ENCODE peak calls at places on chromosomes 13 and 19, in seven cellular contexts. G, P, J, H, F, M and X are unnamed samples.

GRCh38 chr13:71254384-71254783 is 612.6 kb downstream of the DACH1 start:
- DNase-seq in G (no peak), P (no peak), J (no peak), H (no peak), F (no peak), M (no peak), X (no peak)

GRCh38 chr13:114090476-114090875 is 41.9 kb downstream of the RASA3 start:
- DNase-seq in G (no peak), P (no peak), J (no peak), H (no peak), F (no peak), M (no peak), X (no peak)

GRCh38 chr13:94860981-94861407 is 148.6 kb upstream of the SOX21 start:
- DNase-seq in G (peak), P (peak), J (no peak), H (no peak), F (peak), M (no peak), X (no peak)

GRCh38 chr13:20425819-20426219 is 99.8 kb downstream of the CRYL1 start:
- DNase-seq in G (no peak), P (no peak), J (no peak), H (peak), F (no peak), M (peak), X (no peak)

GRCh38 chr13:46313441-46314257 is 73.4 kb downstream of the RUBCNL start:
- DNase-seq in G (no peak), P (no peak), J (no peak), H (no peak), F (no peak), M (no peak), X (no peak)

GRCh38 chr13:106104281-106104901 is 431.1 kb downstream of the EFNB2 start:
- DNase-seq in G (no peak), P (peak), J (peak), H (no peak), F (peak), M (no peak), X (no peak)

GRCh38 chr13:110867380-110867779 is 47.5 kb downstream of the ANKRD10 start:
- DNase-seq in G (no peak), P (no peak), J (no peak), H (no peak), F (no peak), M (no peak), X (no peak)

GRCh38 chr19:57830071-57830602 is at the start of gene ZNF587B:
- DNase-seq in G (no peak), P (peak), J (peak), H (peak), F (peak), M (no peak), X (no peak)

GRCh38 chr13:109541081-109541480 is 245.3 kb downstream of the IRS2 start:
- DNase-seq in G (no peak), P (no peak), J (no peak), H (no peak), F (no peak), M (no peak), X (no peak)

GRCh38 chr13:24606486-24607170 is 73.6 kb upstream of the ATP12A start:
- DNase-seq in G (no peak), P (no peak), J (no peak), H (no peak), F (no peak), M (no peak), X (no peak)

GRCh38 chr13:26941345-26942174 is 181.0 kb upstream of the GPR12 start:
- DNase-seq in G (no peak), P (peak), J (peak), H (peak), F (peak), M (no peak), X (no peak)

GRCh38 chr19:46903458-46903857 is 42.7 kb downstream of the ARHGAP35 start:
- DNase-seq in G (no peak), P (no peak), J (no peak), H (no peak), F (no peak), M (no peak), X (no peak)

GRCh38 chr19:45492627-45493470 is 4.0 kb downstream of the RTN2 start:
- DNase-seq in G (no peak), P (peak), J (no peak), H (no peak), F (peak), M (peak), X (no peak)